ENCODE peak calls at places on chromosomes 13 and 19, in seven cellular contexts. S is neural progenitor cell, N is cardiac muscle cell, B is CD14-positive monocyte, O is breast epithelium, F is fibroblast of the aortic adventitia, J is Peyer's patch. K is an unnamed sample.

GRCh38 chr19:29285878-29286277 is 72.9 kb upstream of the UQCRFS1 start:
- DNase-seq in O (no peak), S (peak), N (peak), J (no peak), F (no peak), B (no peak), K (no peak)

GRCh38 chr13:98915563-98916348 is 62.1 kb downstream of the DOCK9 start:
- DNase-seq in F (no peak), N (no peak), B (no peak), S (no peak), J (no peak), O (no peak), K (no peak)

GRCh38 chr13:108728370-108728769 is 99.0 kb downstream of the MYO16 start:
- DNase-seq in S (peak), O (no peak), J (no peak), B (no peak), N (no peak), F (no peak), K (no peak)

GRCh38 chr13:33676700-33677048 is 141.3 kb upstream of the RFC3 start:
- DNase-seq in B (no peak), N (peak), S (no peak), O (peak), J (no peak), F (peak), K (no peak)

GRCh38 chr13:28582225-28582891 is 76.6 kb upstream of the POMP start:
- DNase-seq in B (peak), F (no peak), J (no peak), O (no peak), S (no peak), N (peak), K (no peak)

GRCh38 chr19:41373993-41374392 is 2.3 kb upstream of the TMEM91 start:
- DNase-seq in F (peak), O (peak), B (no peak), S (no peak), J (peak), N (peak), K (no peak)

GRCh38 chr13:103788061-103788652 is 721.9 kb upstream of the SLC10A2 start:
- DNase-seq in N (no peak), B (no peak), J (no peak), S (no peak), O (no peak), F (no peak), K (no peak)

GRCh38 chr19:57244513-57244912 is 4.1 kb downstream of the ZNF805 start:
- DNase-seq in B (no peak), F (no peak), O (no peak), J (no peak), N (no peak), S (no peak), K (no peak)

GRCh38 chr13:65789815-65790214 is 1440.3 kb downstream of the PCDH9 start:
- DNase-seq in J (no peak), F (peak), O (no peak), S (no peak), B (no peak), N (peak), K (no peak)

GRCh38 chr19:36009220-36009619 is 607 bp upstream of the SYNE4 start:
- DNase-seq in N (peak), O (peak), B (no peak), F (peak), S (peak), J (peak), K (peak)

GRCh38 chr13:70568571-70568970 is 460.3 kb upstream of the KLHL1 start:
- DNase-seq in S (peak), J (no peak), B (no peak), O (no peak), N (peak), F (peak), K (no peak)

GRCh38 chr19:14439014-14439413 is 5.9 kb downstream of the PKN1 start:
- DNase-seq in S (no peak), F (no peak), O (no peak), B (no peak), J (no peak), N (no peak), K (no peak)

GRCh38 chr13:113638806-113639205 is 19.2 kb downstream of the ATP4B start:
- DNase-seq in F (no peak), J (peak), O (peak), S (no peak), B (no peak), N (no peak), K (no peak)

GRCh38 chr19:1325568-1326294 is 40.1 kb downstream of the EFNA2 start:
- DNase-seq in N (no peak), B (no peak), S (no peak), O (no peak), J (no peak), F (no peak), K (no peak)

GRCh38 chr13:50323440-50324070 is 308.3 kb downstream of the KCNRG start:
- DNase-seq in B (no peak), J (no peak), S (no peak), N (peak), O (no peak), F (peak), K (no peak)

GRCh38 chr19:677201-677600 is 1.0 kb downstream of the FSTL3 start:
- DNase-seq in B (no peak), J (no peak), S (no peak), N (peak), O (peak), F (peak), K (peak)

GRCh38 chr13:32059511-32059984 is 28.0 kb downstream of the FRY start:
- DNase-seq in B (no peak), N (no peak), F (no peak), O (no peak), S (no peak), J (no peak), K (no peak)

GRCh38 chr13:33487575-33488243 is 202.2 kb upstream of the STARD13 start:
- DNase-seq in O (no peak), N (peak), J (no peak), S (peak), F (peak), B (no peak), K (no peak)

GRCh38 chr19:29524201-29524911 is 1.4 kb upstream of the VSTM2B start:
- DNase-seq in F (no peak), B (no peak), N (no peak), J (no peak), S (peak), O (no peak), K (no peak)

GRCh38 chr13:29594710-29595379 is 643 bp downstream of the SLC7A1 start:
- DNase-seq in N (peak), F (peak), J (peak), O (no peak), B (peak), S (peak), K (no peak)

GRCh38 chr19:483332-484072 is 12.8 kb upstream of the MADCAM1 start:
- DNase-seq in S (no peak), O (no peak), B (no peak), F (no peak), N (no peak), J (no peak), K (no peak)

GRCh38 chr13:23146811-23147245 is 34.0 kb upstream of the SGCG start:
- DNase-seq in O (no peak), B (no peak), F (no peak), N (peak), J (no peak), S (no peak), K (no peak)

GRCh38 chr13:25971499-25972145 is 80.2 kb downstream of the SHISA2 start:
- DNase-seq in J (no peak), F (no peak), S (peak), B (no peak), O (no peak), N (no peak), K (no peak)

GRCh38 chr19:49793561-49793840 is 19.6 kb downstream of the FUZ start:
- DNase-seq in F (no peak), O (no peak), B (no peak), S (no peak), N (no peak), J (no peak), K (no peak)

GRCh38 chr19:49347835-49348234 is 12.6 kb downstream of the CD37 start:
- DNase-seq in J (no peak), N (peak), O (no peak), S (peak), F (peak), B (no peak), K (no peak)

GRCh38 chr19:18589380-18590272 is 1.0 kb downstream of the REX1BD start:
- DNase-seq in S (peak), B (peak), J (peak), N (peak), F (peak), O (peak), K (peak)

GRCh38 chr13:102035969-102036368 is 365.9 kb downstream of the FGF14 start:
- DNase-seq in J (no peak), B (no peak), O (no peak), F (no peak), N (no peak), S (no peak), K (no peak)

GRCh38 chr13:49694446-49694845 is 3.2 kb upstream of the EBPL start:
- DNase-seq in O (no peak), J (no peak), S (no peak), N (no peak), F (no peak), B (no peak), K (no peak)

GRCh38 chr13:109938255-109938936 is 152.0 kb upstream of the IRS2 start:
- DNase-seq in N (peak), S (no peak), F (peak), O (no peak), B (no peak), J (no peak), K (no peak)

GRCh38 chr19:17001603-17002183 is 24.9 kb downstream of the CPAMD8 start:
- DNase-seq in N (no peak), F (no peak), O (no peak), J (no peak), B (no peak), S (no peak), K (no peak)

GRCh38 chr13:85261757-85262346 is 537.4 kb downstream of the SLITRK6 start:
- DNase-seq in O (no peak), S (no peak), N (peak), J (no peak), B (no peak), F (no peak), K (no peak)

GRCh38 chr13:109605846-109606245 is 180.5 kb downstream of the IRS2 start:
- DNase-seq in B (no peak), F (no peak), J (no peak), O (no peak), N (no peak), S (no peak), K (no peak)

GRCh38 chr13:98445340-98446233 is 131.3 kb downstream of the STK24 start:
- DNase-seq in S (peak), J (peak), N (peak), F (peak), B (peak), O (peak), K (peak)

GRCh38 chr13:107447591-107447990 is 767.7 kb downstream of the LIG4 start:
- DNase-seq in F (no peak), O (no peak), J (no peak), N (no peak), S (no peak), B (no peak), K (no peak)

GRCh38 chr13:107450931-107451330 is 764.4 kb downstream of the LIG4 start:
- DNase-seq in B (no peak), O (no peak), J (no peak), F (peak), S (no peak), N (peak), K (no peak)

GRCh38 chr13:107452833-107453232 is 762.5 kb downstream of the LIG4 start:
- DNase-seq in S (no peak), O (no peak), F (no peak), N (no peak), J (no peak), B (no peak), K (no peak)

GRCh38 chr13:107450426-107450825 is 764.9 kb downstream of the LIG4 start:
- DNase-seq in S (no peak), F (peak), J (no peak), O (no peak), B (no peak), N (peak), K (no peak)
- TF ChIP-seq CTCF in S (no peak), F (no peak), J (no peak), O (no peak), B (no peak), N (no peak), K (no peak)

DNA sequence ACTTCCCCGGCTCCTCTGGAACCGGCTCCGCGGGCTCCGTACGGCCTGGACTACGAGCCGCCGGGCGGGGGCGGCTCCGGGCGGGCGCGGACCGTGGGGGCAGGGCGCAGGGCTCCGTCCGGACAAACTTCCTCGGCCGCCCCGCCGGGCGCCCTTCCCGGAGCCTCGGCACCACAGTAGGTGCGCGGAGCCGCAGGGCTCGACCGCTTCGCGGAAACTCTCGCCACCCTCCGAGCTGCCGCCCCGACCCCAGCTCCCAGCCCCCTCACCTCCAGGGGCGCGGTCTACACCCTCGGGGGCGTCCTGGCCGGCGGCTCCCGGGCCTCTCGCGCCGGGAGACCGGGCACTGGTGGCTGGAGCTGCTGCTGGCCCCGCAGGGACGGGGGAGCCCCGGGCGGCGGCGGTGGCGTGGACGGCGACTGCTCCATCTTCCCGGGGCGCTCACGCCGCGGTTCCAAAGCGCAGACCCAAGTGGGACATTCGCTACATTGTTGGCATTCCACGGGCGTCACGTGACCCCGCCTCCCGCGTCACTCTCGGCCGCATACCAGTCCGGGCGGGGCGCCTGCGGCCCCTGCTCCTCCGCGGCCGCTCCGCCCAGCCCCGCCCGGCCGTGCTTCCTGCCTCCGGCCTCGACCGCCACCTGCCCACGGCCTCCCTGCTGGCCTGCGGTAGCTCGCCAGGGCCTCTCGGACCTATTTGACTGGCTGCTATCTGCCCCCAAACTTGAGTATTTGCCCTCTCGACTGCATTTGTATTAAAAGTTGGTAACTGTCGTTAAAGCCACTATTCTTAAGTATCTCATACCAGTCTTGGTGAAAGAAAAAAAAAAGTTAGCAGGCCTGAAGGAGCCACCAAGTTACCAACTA is at the start of gene LATS2:
- DNase-seq in N (peak), J (peak), B (peak), F (peak), S (peak), O (peak), K (peak)
- TF ChIP-seq CTCF in N (peak), J (peak), B (no peak), F (peak), S (no peak), O (no peak), K (no peak)

GRCh38 chr19:4365341-4365740 is 22.0 kb downstream of the MPND start:
- DNase-seq in F (no peak), O (no peak), B (no peak), J (peak), S (no peak), N (no peak), K (no peak)
- TF ChIP-seq CTCF in F (no peak), O (no peak), B (no peak), J (no peak), S (no peak), N (no peak), K (no peak)

DNA sequence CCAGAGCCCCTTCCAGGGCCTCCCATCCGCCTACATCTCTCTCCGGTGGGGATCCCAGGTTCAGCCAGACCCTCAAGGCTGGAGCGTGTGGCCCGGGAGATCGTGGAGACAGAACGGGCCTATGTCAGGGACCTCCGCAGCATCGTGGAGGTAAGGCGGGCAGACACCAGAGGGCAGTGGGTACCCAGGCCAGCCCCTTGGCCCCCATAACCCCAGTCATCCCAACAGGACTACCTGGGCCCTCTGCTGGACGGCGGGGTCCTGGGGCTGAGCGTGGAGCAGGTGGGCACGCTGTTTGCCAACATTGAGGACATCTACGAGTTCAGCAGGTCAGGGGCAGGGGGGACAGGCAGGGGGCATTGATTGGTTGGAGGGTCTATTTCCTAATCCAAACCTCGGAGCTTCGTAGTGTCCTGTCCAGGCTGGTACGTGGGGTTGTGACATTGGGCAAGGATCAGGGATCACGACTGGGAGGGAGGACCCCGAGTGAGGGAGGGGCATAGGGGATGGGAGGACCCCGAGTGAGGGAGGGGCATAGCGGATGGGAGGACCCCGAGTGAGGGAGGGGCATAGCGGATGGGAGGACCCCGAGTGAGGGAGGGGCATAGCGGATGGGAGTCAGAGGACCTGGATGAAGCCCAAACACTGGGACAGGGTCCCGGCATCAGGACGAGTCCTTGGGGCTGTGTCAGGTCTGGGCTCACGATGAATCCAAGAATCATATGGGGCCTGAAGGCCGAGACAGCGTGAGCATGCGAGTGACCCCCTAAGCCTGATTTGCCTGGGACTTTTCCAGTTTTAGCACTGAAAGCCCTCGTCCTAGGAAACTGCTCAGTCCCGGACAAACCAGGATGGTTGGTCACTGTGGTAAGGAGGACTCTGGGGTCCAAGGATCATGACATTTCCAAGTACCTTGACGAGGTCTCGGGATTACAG is 2.9 kb downstream of the PLEKHG2 start:
- DNase-seq in J (no peak), F (no peak), O (no peak), S (no peak), N (no peak), B (no peak), K (no peak)
- TF ChIP-seq CTCF in J (no peak), F (no peak), O (no peak), S (peak), N (peak), B (no peak), K (no peak)

GRCh38 chr13:44573071-44573470 is 3.1 kb downstream of the TSC22D1 start:
- DNase-seq in S (peak), N (no peak), J (no peak), F (no peak), O (no peak), B (no peak), K (no peak)
- TF ChIP-seq CTCF in S (peak), N (no peak), J (no peak), F (no peak), O (no peak), B (no peak), K (no peak)

GRCh38 chr19:46999377-46999776 is 20.3 kb upstream of the NPAS1 start:
- DNase-seq in O (no peak), B (no peak), N (no peak), S (no peak), J (no peak), F (no peak), K (no peak)
- TF ChIP-seq CTCF in O (no peak), B (no peak), N (no peak), S (no peak), J (no peak), F (no peak), K (no peak)

GRCh38 chr19:34838753-34839431 is 65.9 kb upstream of the ZNF599 start:
- DNase-seq in S (peak), O (no peak), N (peak), F (peak), B (no peak), J (peak), K (no peak)
- TF ChIP-seq CTCF in S (peak), O (no peak), N (peak), F (peak), B (no peak), J (peak), K (peak)

GRCh38 chr19:3190921-3191805 is 5.4 kb downstream of the NCLN start:
- DNase-seq in S (no peak), J (no peak), B (peak), O (no peak), F (no peak), N (no peak), K (no peak)
- TF ChIP-seq CTCF in S (no peak), J (no peak), B (no peak), O (no peak), F (no peak), N (no peak), K (no peak)

DNA sequence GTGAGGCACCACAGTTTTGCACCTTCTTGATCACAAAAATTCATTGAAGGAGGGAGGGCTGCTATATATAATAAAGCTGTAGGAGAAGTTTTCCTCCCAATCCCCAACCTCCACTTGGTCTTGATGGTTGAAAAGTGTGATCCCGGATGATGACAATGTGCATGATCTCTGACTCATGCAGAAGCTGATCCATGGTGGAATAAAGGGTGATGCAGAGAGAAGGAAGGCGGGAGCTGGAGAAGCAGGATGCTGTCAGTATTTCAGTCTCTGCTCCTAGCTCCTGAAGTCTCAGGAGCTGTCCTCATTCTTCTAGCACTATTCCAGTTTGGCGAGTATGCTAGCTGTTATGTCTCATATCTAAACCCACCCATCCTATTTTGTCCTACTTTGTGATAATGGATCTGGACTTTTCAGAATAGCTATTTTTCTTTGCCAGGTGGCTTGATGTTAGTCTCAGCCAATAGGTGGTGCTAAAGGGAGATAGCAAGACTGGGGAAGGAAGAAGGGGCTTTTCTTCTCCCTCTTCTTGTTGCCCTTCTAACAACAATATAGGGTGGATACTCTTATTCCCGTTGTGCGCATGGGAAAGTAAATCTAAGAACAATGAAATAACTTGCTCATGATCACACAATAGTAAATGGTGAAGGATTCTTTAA is 65.6 kb upstream of the HTR2A start:
- DNase-seq in S (peak), J (no peak), O (no peak), B (no peak), N (peak), F (peak), K (no peak)
- TF ChIP-seq CTCF in S (peak), J (no peak), O (no peak), B (peak), N (peak), F (peak), K (peak)

K was measured in mesothelial cell of epicardium.